ENCODE peak calls at places on chromosomes 13 and 19, in four cellular contexts. C is suprapubic skin, D is body of pancreas, G is A549. R is an unnamed sample.

GRCh38 chr19:51339687-51340656 is 2.0 kb downstream of the VSIG10L start:
- DNase-seq in G (peak), D (peak), C (peak), R (peak)

GRCh38 chr19:3932931-3933810 is at the start of gene NMRK2:
- DNase-seq in C (no peak), D (no peak), G (no peak), R (no peak)

GRCh38 chr19:52307275-52307674 is 10.3 kb downstream of the ZNF480 start:
- DNase-seq in G (peak), C (no peak), D (no peak), R (no peak)

GRCh38 chr19:4597975-4598671 is 38.6 kb upstream of the SEMA6B start:
- DNase-seq in G (peak), D (peak), C (no peak), R (peak)

GRCh38 chr13:26583662-26584061 is 26.2 kb downstream of the WASF3 start:
- DNase-seq in D (no peak), G (no peak), C (no peak), R (no peak)

GRCh38 chr13:102280366-102280765 is 121.5 kb downstream of the FGF14 start:
- DNase-seq in D (no peak), G (no peak), C (no peak), R (no peak)

GRCh38 chr19:15562861-15563260 is 52.2 kb upstream of the CYP4F8 start:
- DNase-seq in C (no peak), D (peak), G (no peak), R (no peak)

GRCh38 chr19:13861714-13862531 is 15.0 kb upstream of the NANOS3 start:
- DNase-seq in D (peak), G (peak), C (peak), R (peak)

GRCh38 chr19:44841255-44841654 is 4.8 kb upstream of the NECTIN2 start:
- DNase-seq in D (no peak), G (no peak), C (no peak), R (no peak)

GRCh38 chr19:648305-648704 is 8.6 kb downstream of the FGF22 start:
- DNase-seq in D (no peak), G (no peak), C (no peak), R (no peak)

GRCh38 chr19:30209617-30210600 is 162.3 kb upstream of the ZNF536 start:
- DNase-seq in G (no peak), D (no peak), C (no peak), R (no peak)

GRCh38 chr19:48248081-48248833 is 7.5 kb downstream of the CARD8 start:
- DNase-seq in D (no peak), G (no peak), C (no peak), R (no peak)

GRCh38 chr19:31979362-31979761 is 366.0 kb upstream of the ZNF507 start:
- DNase-seq in D (no peak), C (no peak), G (no peak), R (no peak)

GRCh38 chr19:28130066-28130511 is 1082.9 kb downstream of the UQCRFS1 start:
- DNase-seq in C (no peak), D (no peak), G (no peak), R (no peak)

GRCh38 chr19:572891-573825 is 762 bp downstream of the BSG start:
- DNase-seq in D (peak), C (peak), G (peak), R (no peak)

GRCh38 chr19:30391052-30391451 is 18.9 kb downstream of the ZNF536 start:
- DNase-seq in C (no peak), G (no peak), D (no peak), R (no peak)

GRCh38 chr13:108785844-108786243 is 156.4 kb downstream of the MYO16 start:
- DNase-seq in D (no peak), C (no peak), G (no peak), R (no peak)

GRCh38 chr19:13100031-13100588 is 2.5 kb downstream of the LYL1 start:
- DNase-seq in D (no peak), C (no peak), G (peak), R (peak)

GRCh38 chr19:11152318-11153062 is 3.1 kb downstream of the SPC24 start:
- DNase-seq in C (peak), G (peak), D (peak), R (peak)

GRCh38 chr13:74064805-74065204 is 69.4 kb downstream of the KLF12 start:
- DNase-seq in D (no peak), C (no peak), G (no peak), R (no peak)

GRCh38 chr13:33051632-33052031 is 35.4 kb downstream of the KL start:
- DNase-seq in C (no peak), G (no peak), D (no peak), R (no peak)

GRCh38 chr19:35513231-35513974 is at the start of gene DMKN:
- DNase-seq in G (no peak), C (no peak), D (no peak), R (peak)

GRCh38 chr13:46656786-46657185 is 103.8 kb downstream of the LRCH1 start:
- DNase-seq in D (no peak), G (no peak), C (no peak), R (no peak)

GRCh38 chr13:33721719-33722118 is 96.2 kb upstream of the RFC3 start:
- DNase-seq in D (no peak), C (no peak), G (peak), R (no peak)

GRCh38 chr19:7831452-7831851 is 1.4 kb downstream of the EVI5L start:
- DNase-seq in G (peak), C (no peak), D (no peak), R (peak)

GRCh38 chr19:3538965-3539742 is at the start of gene TEKTIP1:
- DNase-seq in G (peak), D (no peak), C (no peak), R (peak)

GRCh38 chr19:1774999-1775772 is 21.9 kb downstream of the ONECUT3 start:
- DNase-seq in D (no peak), C (no peak), G (no peak), R (no peak)

GRCh38 chr19:47663911-47664771 is 49.1 kb upstream of the EHD2 start:
- DNase-seq in D (peak), G (peak), C (peak), R (peak)

GRCh38 chr13:43387880-43388279 is 364.5 kb downstream of the DNAJC15 start:
- DNase-seq in G (no peak), D (no peak), C (no peak), R (no peak)

GRCh38 chr13:43379738-43380137 is 356.4 kb downstream of the DNAJC15 start:
- DNase-seq in G (no peak), C (no peak), D (no peak), R (no peak)

GRCh38 chr13:43388282-43389034 is 365.1 kb downstream of the DNAJC15 start:
- DNase-seq in G (no peak), D (peak), C (no peak), R (no peak)

GRCh38 chr13:43377955-43378354 is 354.6 kb downstream of the DNAJC15 start:
- DNase-seq in G (no peak), D (peak), C (no peak), R (no peak)

DNA sequence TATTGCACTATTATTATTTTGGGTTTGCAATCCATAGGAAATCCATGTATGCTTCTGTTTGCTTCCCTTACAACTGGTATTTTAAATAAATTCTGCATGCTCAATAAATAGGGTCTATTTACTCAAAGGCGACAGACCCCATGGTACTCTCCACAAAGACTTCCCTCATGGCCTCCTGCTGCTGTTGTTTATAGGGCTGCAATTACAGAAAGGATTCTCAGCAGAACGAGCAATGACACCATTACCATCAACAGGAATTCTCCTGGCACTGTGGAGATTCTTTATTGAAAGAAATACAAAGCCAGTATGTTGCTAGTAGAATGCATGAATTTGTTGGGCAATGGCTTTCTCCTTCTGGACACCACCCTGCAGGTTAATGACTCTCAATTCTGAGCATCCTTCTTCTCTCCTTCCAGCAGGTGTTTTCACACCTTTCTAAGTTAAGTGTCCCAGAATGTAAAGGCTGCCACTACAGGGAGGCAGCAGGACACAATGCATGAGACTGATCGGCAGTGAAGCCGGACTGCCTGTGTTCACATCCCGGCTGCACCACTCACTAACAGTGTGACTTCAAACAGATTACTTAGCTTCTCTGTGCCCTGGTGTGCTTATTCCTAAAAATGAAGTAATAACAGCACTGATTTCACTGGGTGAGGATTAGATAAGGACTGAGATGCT is 360.2 kb downstream of the DNAJC15 start:
- DNase-seq in C (no peak), D (no peak), G (no peak), R (no peak)
- TF ChIP-seq POLR2A in C (no peak), D (no peak), G (no peak), R (no peak)

DNA sequence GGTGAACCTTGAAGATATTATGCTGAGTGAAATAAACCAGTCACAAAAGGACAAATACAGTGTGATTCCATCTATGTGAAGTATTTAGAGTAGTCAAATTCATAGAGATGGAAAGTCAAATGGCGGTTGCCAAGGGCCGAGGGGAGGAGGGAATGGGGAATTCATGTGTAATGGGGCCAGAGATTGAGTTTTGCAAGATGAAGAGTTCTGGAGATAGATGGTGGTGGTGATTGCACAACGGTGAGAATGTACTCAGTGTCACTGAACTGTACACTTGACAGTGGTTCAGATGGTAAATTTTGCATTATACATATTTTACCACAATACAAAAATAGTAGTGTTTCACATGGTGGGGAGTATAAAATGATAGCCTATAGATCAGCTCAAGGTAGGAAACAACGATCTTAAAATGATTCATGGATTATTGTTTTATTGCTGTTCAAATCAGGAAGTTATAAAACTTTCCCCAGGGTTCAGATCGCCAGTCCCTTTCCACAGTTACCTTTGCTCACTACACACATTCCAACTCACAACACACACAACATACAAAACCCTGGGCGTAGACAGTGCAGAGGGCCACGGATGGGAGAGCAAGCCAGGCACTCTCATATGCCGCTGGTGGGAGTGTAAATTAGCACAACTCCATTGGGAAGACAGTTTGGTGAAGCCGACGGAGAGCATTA is 219.9 kb downstream of the ZIC5 start:
- DNase-seq in D (no peak), G (no peak), C (no peak), R (no peak)
- TF ChIP-seq POLR2A in D (no peak), G (no peak), C (no peak), R (no peak)

GRCh38 chr19:49687150-49687549 is 2.2 kb upstream of the ADM5 start:
- DNase-seq in C (no peak), D (no peak), G (no peak), R (no peak)

GRCh38 chr19:49687566-49688316 is 1.7 kb upstream of the ADM5 start:
- DNase-seq in D (no peak), G (no peak), C (no peak), R (no peak)

GRCh38 chr19:49689133-49690072 is at the start of gene ADM5:
- DNase-seq in D (peak), G (no peak), C (no peak), R (no peak)

GRCh38 chr19:49690073-49690655 is 752 bp upstream of the CPT1C start:
- DNase-seq in D (no peak), C (no peak), G (no peak), R (no peak)

GRCh38 chr19:49688531-49689132 is 762 bp upstream of the ADM5 start:
- DNase-seq in D (no peak), C (no peak), G (no peak), R (no peak)
- TF ChIP-seq POLR2A in D (no peak), C (no peak), G (no peak), R (no peak)

GRCh38 chr19:46031781-46032596 is 8.8 kb downstream of the IGFL4 start:
- DNase-seq in D (no peak), C (no peak), G (no peak), R (no peak)

GRCh38 chr19:46033401-46033800 is 7.4 kb downstream of the IGFL4 start:
- DNase-seq in D (no peak), G (no peak), C (no peak), R (no peak)

GRCh38 chr19:46035546-46035945 is 5.3 kb downstream of the IGFL4 start:
- DNase-seq in D (no peak), G (no peak), C (no peak), R (no peak)

GRCh38 chr19:46032597-46033025 is 8.2 kb downstream of the IGFL4 start:
- DNase-seq in D (no peak), C (no peak), G (no peak), R (no peak)

DNA sequence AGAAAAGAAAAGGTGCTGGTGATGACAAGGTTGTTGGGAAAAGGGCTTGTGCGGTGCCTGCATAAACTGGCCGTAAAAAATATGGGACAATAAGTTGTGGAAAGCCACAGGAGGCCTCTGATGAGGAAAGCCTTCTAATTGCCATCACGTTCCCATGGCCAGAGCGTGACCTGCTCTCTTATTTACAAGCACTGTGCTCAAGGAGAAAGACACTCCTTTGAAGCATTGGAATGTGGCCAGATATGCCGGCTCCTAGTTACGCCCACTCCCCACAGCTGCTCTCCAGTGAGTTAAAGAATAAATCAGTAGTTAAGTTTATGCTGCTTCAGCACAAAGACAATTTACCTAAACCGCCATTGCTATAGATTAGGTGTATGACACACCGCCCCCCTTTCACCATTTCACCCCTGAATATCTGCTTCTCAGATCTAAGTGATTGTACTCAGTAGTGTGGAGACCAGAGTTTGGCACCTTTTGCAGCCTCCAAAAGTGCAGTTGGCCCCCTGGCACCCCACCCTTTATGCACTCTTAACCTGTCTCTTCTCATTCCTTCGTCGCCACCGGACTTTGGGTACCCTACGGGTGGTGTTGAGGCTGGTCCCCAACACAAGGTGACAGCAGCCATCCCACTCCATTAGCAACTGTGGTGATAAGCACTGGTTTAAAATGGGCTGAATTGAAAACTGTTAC is 8.2 kb upstream of the PGLYRP1 start:
- DNase-seq in D (no peak), G (no peak), C (no peak), R (no peak)
- TF ChIP-seq POLR2A in D (no peak), G (no peak), C (no peak), R (no peak)

GRCh38 chr19:33392341-33393285 is 19.1 kb downstream of the CEBPG start:
- DNase-seq in D (peak), C (peak), G (no peak), R (no peak)
- TF ChIP-seq POLR2A in D (no peak), C (no peak), G (no peak), R (no peak)

GRCh38 chr19:18317998-18318800 is 4.7 kb downstream of the LSM4 start:
- DNase-seq in D (no peak), G (no peak), C (no peak), R (no peak)
- TF ChIP-seq POLR2A in D (no peak), G (no peak), C (no peak), R (no peak)